ENCODE peak calls at places on chromosomes 4 and X, in six cellular contexts. One of them, this sample, is unnamed.

GRCh38 chr4:107467461-107467860 is 252.6 kb downstream of the PAPSS1 start:
- DNase-seq in A549: no peak
- DNase-seq in brain microvascular endothelial cell: no peak
- DNase-seq in astrocyte: no peak
- DNase-seq in IMR-90: no peak
- DNase-seq in thyroid gland: no peak
- DNase-seq in this sample: no peak

GRCh38 chr4:12956026-12956425 is 528.1 kb downstream of the RAB28 start:
- DNase-seq in IMR-90: no peak
- DNase-seq in brain microvascular endothelial cell: no peak
- DNase-seq in A549: no peak
- DNase-seq in astrocyte: no peak
- DNase-seq in thyroid gland: no peak
- DNase-seq in this sample: no peak

GRCh38 chrX:72306085-72306801 is 529 bp upstream of the CITED1 start:
- DNase-seq in brain microvascular endothelial cell: no peak
- DNase-seq in IMR-90: no peak
- DNase-seq in A549: peak; percentile 20
- DNase-seq in thyroid gland: peak; percentile 13
- DNase-seq in astrocyte: no peak
- DNase-seq in this sample: peak; percentile 13

GRCh38 chr4:76301068-76301774 is 5.3 kb upstream of the STBD1 start:
- DNase-seq in IMR-90: peak; percentile 89
- DNase-seq in thyroid gland: no peak
- DNase-seq in brain microvascular endothelial cell: peak; percentile 67
- DNase-seq in astrocyte: peak; percentile 90
- DNase-seq in A549: peak; percentile 66
- DNase-seq in this sample: peak; percentile 64

GRCh38 chr4:1395941-1396805 is 10.1 kb downstream of the NKX1-1 start:
- DNase-seq in brain microvascular endothelial cell: no peak
- DNase-seq in A549: no peak
- DNase-seq in astrocyte: no peak
- DNase-seq in IMR-90: no peak
- DNase-seq in thyroid gland: no peak
- DNase-seq in this sample: no peak

GRCh38 chr4:10421344-10422055 is 35.7 kb downstream of the ZNF518B start:
- DNase-seq in IMR-90: no peak
- DNase-seq in A549: no peak
- DNase-seq in astrocyte: no peak
- DNase-seq in thyroid gland: no peak
- DNase-seq in brain microvascular endothelial cell: no peak
- DNase-seq in this sample: no peak

GRCh38 chr4:24887881-24888430 is 24.9 kb downstream of the CCDC149 start:
- DNase-seq in A549: no peak
- DNase-seq in astrocyte: no peak
- DNase-seq in brain microvascular endothelial cell: no peak
- DNase-seq in IMR-90: no peak
- DNase-seq in thyroid gland: no peak
- DNase-seq in this sample: no peak

GRCh38 chr4:187433141-187433540 is 562.4 kb upstream of the ZFP42 start:
- DNase-seq in IMR-90: no peak
- DNase-seq in astrocyte: no peak
- DNase-seq in brain microvascular endothelial cell: no peak
- DNase-seq in thyroid gland: no peak
- DNase-seq in A549: no peak
- DNase-seq in this sample: no peak

GRCh38 chr4:27010334-27010940 is 149.8 kb downstream of the STIM2 start:
- DNase-seq in astrocyte: peak; percentile 38
- DNase-seq in A549: peak; percentile 48
- DNase-seq in thyroid gland: peak; percentile 71
- DNase-seq in brain microvascular endothelial cell: peak; percentile 67
- DNase-seq in IMR-90: peak; percentile 75
- DNase-seq in this sample: peak; percentile 53

GRCh38 chr4:108361886-108362285 is 193.2 kb upstream of the LEF1 start:
- DNase-seq in thyroid gland: no peak
- DNase-seq in A549: no peak
- DNase-seq in astrocyte: peak; percentile 22
- DNase-seq in brain microvascular endothelial cell: no peak
- DNase-seq in IMR-90: no peak
- DNase-seq in this sample: no peak

GRCh38 chr4:90769251-90769650 is 642.1 kb downstream of the CCSER1 start:
- DNase-seq in IMR-90: no peak
- DNase-seq in A549: no peak
- DNase-seq in astrocyte: no peak
- DNase-seq in thyroid gland: no peak
- DNase-seq in brain microvascular endothelial cell: no peak
- DNase-seq in this sample: no peak

DNA sequence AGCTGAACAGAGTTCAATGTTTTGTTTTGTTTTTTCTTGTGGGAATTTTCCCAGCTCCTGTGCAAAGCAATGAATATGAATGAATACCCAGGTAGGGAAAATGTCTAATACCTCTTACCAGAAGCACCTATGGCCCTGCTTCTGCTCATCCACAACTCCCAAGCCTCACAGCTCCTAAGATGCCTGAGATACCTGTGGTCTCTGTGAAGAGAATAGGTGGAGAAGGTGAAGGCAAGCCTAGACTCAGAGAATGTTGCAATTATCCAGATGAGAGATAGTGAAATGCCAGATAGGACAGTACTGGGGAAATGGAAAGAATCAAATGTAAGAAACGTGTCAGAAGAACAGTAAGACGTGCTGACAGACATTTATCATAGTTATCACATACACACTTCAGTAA is 70.2 kb upstream of the NOCT start:
- DNase-seq in IMR-90: no peak
- DNase-seq in A549: no peak
- DNase-seq in astrocyte: no peak
- DNase-seq in brain microvascular endothelial cell: no peak
- DNase-seq in thyroid gland: no peak
- DNase-seq in this sample: no peak
- H3K27ac ChIP-seq in IMR-90: no peak overlapping the region
- H3K27ac ChIP-seq in A549: no peak overlapping the region
- H3K27ac ChIP-seq in astrocyte: no peak overlapping the region
- H3K27ac ChIP-seq in brain microvascular endothelial cell: no peak overlapping the region
- H3K27ac ChIP-seq in thyroid gland: no peak overlapping the region
- H3K27ac ChIP-seq in this sample: no peak overlapping the region

DNA sequence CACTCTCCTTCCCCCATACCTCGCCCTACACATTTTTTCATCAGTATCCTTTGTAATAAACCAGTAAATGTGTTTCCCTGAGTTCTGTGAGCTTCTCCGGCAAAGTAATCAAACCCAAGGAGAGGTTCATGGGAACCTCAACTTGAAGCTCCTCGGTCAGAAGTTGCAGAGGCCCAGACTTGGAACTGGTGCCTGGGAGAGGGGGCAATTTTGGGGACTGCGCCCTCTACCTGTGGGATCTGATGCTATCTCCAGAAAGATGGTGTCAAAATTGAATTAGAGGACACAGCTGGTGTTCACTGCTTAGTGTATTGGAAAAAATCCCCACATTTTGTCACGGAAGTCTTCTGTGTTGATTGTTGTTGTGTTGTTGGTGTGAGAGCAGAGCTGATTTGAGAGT is 70.6 kb downstream of the ATP11C start:
- DNase-seq in A549: no peak
- DNase-seq in thyroid gland: no peak
- DNase-seq in astrocyte: no peak
- DNase-seq in brain microvascular endothelial cell: no peak
- DNase-seq in IMR-90: no peak
- DNase-seq in this sample: no peak
- TF ChIP-seq CTCF in A549: no peak
- TF ChIP-seq CTCF in thyroid gland: no peak
- TF ChIP-seq CTCF in astrocyte: no peak
- TF ChIP-seq CTCF in brain microvascular endothelial cell: no peak
- TF ChIP-seq CTCF in IMR-90: no peak
- TF ChIP-seq CTCF in this sample: no peak

GRCh38 chrX:70452143-70452733 is 7.6 kb downstream of the DLG3 start:
- DNase-seq in A549: peak; percentile 37
- DNase-seq in brain microvascular endothelial cell: no peak
- DNase-seq in IMR-90: peak; percentile 17
- DNase-seq in thyroid gland: peak; percentile 55
- DNase-seq in astrocyte: no peak
- DNase-seq in this sample: no peak

GRCh38 chrX:70456256-70456655 is 11.6 kb downstream of the DLG3 start:
- DNase-seq in astrocyte: no peak
- DNase-seq in thyroid gland: no peak
- DNase-seq in IMR-90: no peak
- DNase-seq in brain microvascular endothelial cell: no peak
- DNase-seq in A549: no peak
- DNase-seq in this sample: no peak

GRCh38 chrX:70455366-70456202 is 10.9 kb downstream of the DLG3 start:
- DNase-seq in A549: no peak
- DNase-seq in IMR-90: no peak
- DNase-seq in thyroid gland: peak; percentile 25
- DNase-seq in astrocyte: no peak
- DNase-seq in brain microvascular endothelial cell: no peak
- DNase-seq in this sample: no peak

GRCh38 chrX:70453024-70453618 is 8.5 kb downstream of the DLG3 start:
- DNase-seq in IMR-90: no peak
- DNase-seq in thyroid gland: no peak
- DNase-seq in brain microvascular endothelial cell: no peak
- DNase-seq in A549: no peak
- DNase-seq in astrocyte: no peak
- DNase-seq in this sample: no peak

DNA sequence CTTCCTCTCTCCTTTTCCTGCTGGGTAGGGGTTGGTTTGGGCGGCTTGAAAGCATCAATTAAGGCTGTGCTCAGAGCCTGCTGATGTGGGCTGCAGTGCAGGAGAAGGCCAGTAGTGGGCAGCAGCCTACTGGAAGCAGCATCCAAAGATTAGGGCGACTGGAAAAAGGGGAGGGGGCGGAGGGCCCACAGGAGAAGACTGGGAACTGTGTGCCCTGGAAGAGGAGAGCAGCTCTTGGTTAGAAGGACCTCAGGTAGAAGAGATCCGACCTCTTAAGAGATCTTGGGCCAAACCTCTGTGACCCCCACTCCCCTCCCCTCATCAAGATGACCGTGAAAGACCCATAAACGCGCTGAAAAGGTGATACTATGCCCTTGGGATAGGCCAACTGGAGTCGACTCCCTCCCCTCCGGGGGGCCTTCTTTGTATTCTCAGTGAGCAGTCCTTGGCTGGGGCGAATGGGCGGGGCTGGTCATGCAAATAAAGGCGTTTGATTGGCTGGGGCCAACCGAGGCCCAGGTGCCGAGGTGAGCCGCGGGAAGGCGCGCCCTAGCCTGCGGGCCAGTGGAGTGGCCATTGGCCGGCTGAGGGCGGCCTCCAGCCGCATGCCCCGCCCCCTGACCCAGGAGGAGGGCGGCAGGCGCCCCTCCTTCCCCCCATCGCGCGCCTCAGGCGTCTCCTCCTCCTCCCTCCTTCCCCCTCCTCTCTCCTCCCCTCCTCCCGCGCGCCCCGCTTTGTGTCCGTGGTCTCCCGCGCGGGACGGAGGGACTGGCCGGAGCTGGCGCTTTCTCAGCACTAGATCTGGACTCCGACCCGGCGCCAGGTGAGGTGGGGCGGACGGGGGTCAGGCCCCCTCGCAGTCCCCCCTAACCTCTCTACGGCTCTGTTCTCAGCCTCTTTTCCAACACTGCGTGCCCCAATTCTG is 10.1 kb downstream of the DLG3 start:
- DNase-seq in A549: peak; percentile 50
- DNase-seq in thyroid gland: peak; percentile 94
- DNase-seq in brain microvascular endothelial cell: peak; percentile 49
- DNase-seq in IMR-90: peak; percentile 53
- DNase-seq in astrocyte: peak; percentile 23
- DNase-seq in this sample: peak; percentile 89
- H3K27ac ChIP-seq in A549: peak overlapping the region; percentile 49
- H3K27ac ChIP-seq in thyroid gland: peak overlapping the region; percentile 78
- H3K27ac ChIP-seq in brain microvascular endothelial cell: no peak overlapping the region
- H3K27ac ChIP-seq in IMR-90: peak overlapping the region; percentile 69
- H3K27ac ChIP-seq in astrocyte: no peak overlapping the region
- H3K27ac ChIP-seq in this sample: peak overlapping the region; percentile 68

GRCh38 chrX:9873952-9874351 is 87.7 kb downstream of the SHROOM2 start:
- DNase-seq in brain microvascular endothelial cell: no peak
- DNase-seq in thyroid gland: peak; percentile 31
- DNase-seq in A549: peak; percentile 58
- DNase-seq in astrocyte: no peak
- DNase-seq in IMR-90: peak; percentile 49
- DNase-seq in this sample: no peak
- TF ChIP-seq CTCF in brain microvascular endothelial cell: peak; percentile 71
- TF ChIP-seq CTCF in thyroid gland: peak; percentile 44
- TF ChIP-seq CTCF in A549: peak; percentile 37
- TF ChIP-seq CTCF in astrocyte: peak; percentile 33
- TF ChIP-seq CTCF in IMR-90: peak; percentile 48
- TF ChIP-seq CTCF in this sample: peak; percentile 26

DNA sequence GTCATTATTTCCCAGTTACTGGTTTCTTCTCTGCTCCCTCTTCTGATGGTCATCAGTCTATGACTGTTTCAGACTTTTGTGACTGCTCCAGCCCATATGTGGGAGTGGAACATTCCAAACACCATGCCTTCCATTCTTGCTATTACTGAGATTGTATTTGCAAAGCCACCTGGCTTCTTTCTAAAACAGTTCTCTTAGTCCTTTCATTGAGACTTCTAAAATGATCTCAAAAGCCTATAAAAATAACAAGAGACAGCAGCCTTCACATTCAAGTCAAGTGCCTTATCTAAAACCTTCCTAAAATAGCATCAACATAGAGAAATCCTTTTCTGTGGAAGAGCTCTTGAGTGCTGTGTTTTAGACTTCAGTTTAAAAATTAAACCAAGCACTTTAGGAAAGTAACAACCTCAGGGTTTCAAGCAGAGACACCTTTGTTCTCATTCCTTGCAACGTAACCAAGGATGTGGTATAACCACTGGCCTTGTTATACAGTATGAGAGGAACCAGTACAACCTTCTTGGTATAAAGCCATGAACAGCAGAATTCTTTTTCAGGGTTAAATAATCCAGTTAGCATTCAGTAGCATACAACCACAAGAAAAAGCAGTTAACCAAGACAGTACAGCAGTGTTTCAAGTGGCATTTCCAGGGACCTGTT is 97.1 kb downstream of the NFKB1 start:
- DNase-seq in thyroid gland: no peak
- DNase-seq in astrocyte: peak; percentile 64
- DNase-seq in IMR-90: peak; percentile 45
- DNase-seq in brain microvascular endothelial cell: peak; percentile 24
- DNase-seq in A549: no peak
- DNase-seq in this sample: no peak
- H3K27ac ChIP-seq in thyroid gland: no peak overlapping the region
- H3K27ac ChIP-seq in astrocyte: no peak overlapping the region
- H3K27ac ChIP-seq in IMR-90: no peak overlapping the region
- H3K27ac ChIP-seq in brain microvascular endothelial cell: peak overlapping the region; percentile 35
- H3K27ac ChIP-seq in A549: no peak overlapping the region
- H3K27ac ChIP-seq in this sample: no peak overlapping the region

This sample was measured in RWPE1.